ENCODE peak calls at places on chromosomes 6 and 20, in ten cellular contexts. B is upper lobe of right lung; S is prostate gland; X is effector memory CD4-positive, alpha-beta T cell; R is heart left ventricle; A is mammary epithelial cell; D is adrenal gland; V is fibroblast of lung; L is A549; E is uterus. Y is an unnamed sample. For H3K9me3 and H3K4me1, the result is how much of the 10 kb centered on the place peaks cover.

GRCh38 chr6:4381379-4381778 is 246.0 kb upstream of the ECI2 start:
- DNase-seq in A (no peak), B (no peak), D (no peak), L (no peak), E (no peak), X (no peak), V (peak), S (no peak), R (no peak), Y (no peak)

GRCh38 chr20:38842558-38842981 is 37.1 kb downstream of the PPP1R16B start:
- DNase-seq in A (no peak), B (no peak), X (peak), E (no peak), L (no peak), V (no peak), R (no peak), D (no peak), S (no peak), Y (no peak)

GRCh38 chr6:26205625-26206574 is 118.7 kb downstream of the HFE start:
- DNase-seq in E (no peak), X (no peak), L (peak), S (no peak), D (no peak), B (no peak), V (peak), A (peak), R (no peak), Y (no peak)

GRCh38 chr6:32439708-32440214 is at the start of gene HLA-DRA:
- DNase-seq in B (no peak), V (peak), D (peak), X (peak), R (no peak), A (peak), S (no peak), E (peak), L (no peak), Y (no peak)

GRCh38 chr6:46062312-46062711 is 46.7 kb upstream of the CLIC5 start:
- DNase-seq in R (no peak), S (peak), X (no peak), D (peak), E (no peak), V (peak), B (peak), L (no peak), A (peak), Y (peak)

GRCh38 chr6:159053781-159054398 is 9.1 kb upstream of the TAGAP start:
- DNase-seq in R (no peak), D (no peak), L (no peak), E (no peak), S (no peak), V (no peak), B (no peak), X (no peak), A (no peak), Y (no peak)

GRCh38 chr20:295804-296203 is 1.6 kb upstream of the ZCCHC3 start:
- DNase-seq in L (no peak), X (no peak), V (no peak), B (no peak), R (no peak), E (no peak), A (no peak), D (no peak), S (no peak), Y (no peak)

GRCh38 chr6:81865712-81866111 is 113.2 kb upstream of the TENT5A start:
- DNase-seq in B (no peak), S (no peak), L (peak), X (no peak), R (no peak), A (peak), V (peak), E (no peak), D (no peak), Y (no peak)

GRCh38 chr20:57612436-57612835 is 7.8 kb downstream of the ZBP1 start:
- DNase-seq in S (no peak), B (no peak), V (no peak), X (no peak), A (no peak), D (no peak), E (no peak), L (no peak), R (no peak), Y (no peak)

GRCh38 chr20:19691125-19691524 is 66.9 kb upstream of the RIN2 start:
- DNase-seq in R (peak), B (no peak), D (no peak), X (no peak), E (no peak), A (no peak), L (no peak), V (no peak), S (no peak), Y (no peak)

GRCh38 chr6:112660626-112661025 is 313.5 kb downstream of the RFPL4B start:
- DNase-seq in A (no peak), E (no peak), X (no peak), B (no peak), S (no peak), L (no peak), V (no peak), D (no peak), R (no peak), Y (no peak)

DNA sequence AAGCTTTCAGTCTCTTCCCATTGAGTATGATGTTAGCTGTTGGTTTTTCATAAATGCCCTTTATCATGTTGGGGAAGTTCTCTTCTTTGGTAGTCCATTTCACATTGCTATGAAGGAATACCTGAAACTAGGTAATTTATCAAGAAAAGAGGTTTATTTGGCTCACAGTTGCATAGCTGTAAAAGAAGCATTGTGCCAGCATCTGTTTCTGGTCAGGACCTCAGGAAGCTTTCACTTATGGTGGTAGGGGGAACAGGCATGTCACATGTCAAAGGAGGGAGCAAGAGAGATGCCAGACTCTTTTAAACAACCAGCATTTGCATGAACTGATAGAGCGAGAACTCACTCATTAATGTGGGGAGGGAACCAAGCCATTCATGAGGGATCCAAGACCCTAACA is 48.0 kb upstream of the MAPK13 start:
- DNase-seq in B (no peak), X (no peak), E (no peak), R (no peak), S (no peak), L (no peak), V (no peak), D (no peak), A (no peak), Y (no peak)
- H3K9me3 ChIP-seq in B (under half), X (under half), E (under half), R (under half), S (under half), L (under half), V (under half), D (under half), A (under half), Y (under half)

GRCh38 chr6:124964084-124964763 is 2.0 kb downstream of the RNF217 start:
- DNase-seq in B (no peak), S (no peak), D (peak), R (no peak), V (peak), A (no peak), X (no peak), L (no peak), E (peak), Y (peak)

GRCh38 chr6:124961784-124962611 is at the start of gene RNF217:
- DNase-seq in E (peak), V (peak), L (peak), S (peak), B (peak), R (peak), D (peak), A (peak), X (no peak), Y (peak)

GRCh38 chr6:124962617-124963415 is 579 bp downstream of the RNF217 start:
- DNase-seq in R (peak), E (peak), B (peak), L (peak), V (peak), A (peak), D (peak), S (peak), X (no peak), Y (peak)

GRCh38 chr6:124964764-124965105 is 2.5 kb downstream of the RNF217 start:
- DNase-seq in B (no peak), X (no peak), R (no peak), A (no peak), E (no peak), L (no peak), S (no peak), V (no peak), D (no peak), Y (no peak)

DNA sequence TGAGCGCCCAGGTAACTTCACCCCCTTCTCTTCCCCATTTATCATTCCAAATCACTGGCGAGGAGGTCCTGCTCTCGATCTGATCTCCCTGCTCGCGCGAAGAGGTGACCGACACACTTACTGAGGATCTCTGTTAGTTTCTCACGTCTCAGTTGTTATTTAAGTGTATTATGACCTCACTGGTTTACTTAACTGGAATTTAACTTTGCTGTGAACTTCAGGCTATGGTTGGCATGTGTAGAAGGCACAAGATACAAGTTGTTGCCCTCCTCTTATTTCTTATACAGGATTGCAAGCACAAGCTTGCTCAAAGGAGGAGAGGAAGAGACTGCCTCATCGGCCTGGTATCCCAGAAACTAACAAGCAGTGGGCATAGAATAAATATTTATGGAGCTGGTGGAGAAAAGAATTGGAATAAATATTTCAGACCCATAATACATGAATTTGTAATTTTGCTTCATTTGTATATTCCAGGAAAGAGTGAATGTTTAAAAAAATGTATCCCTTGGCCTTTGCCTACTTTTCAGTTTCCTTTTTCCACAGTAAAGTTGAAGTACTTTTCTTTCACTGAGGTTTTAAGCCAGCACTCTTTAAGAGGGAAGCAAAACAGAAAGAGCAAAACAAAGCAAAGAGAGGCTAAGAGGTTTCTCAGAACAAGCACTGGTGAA is 1.3 kb downstream of the RNF217 start:
- DNase-seq in L (no peak), A (no peak), V (peak), B (no peak), E (no peak), R (no peak), D (no peak), X (no peak), S (no peak), Y (no peak)
- H3K4me1 ChIP-seq in L (under half), A (under half), V (under half), B (under half), E (under half), R (under half), D (under half), X (under half), S (under half), Y (under half)

GRCh38 chr20:50304883-50305635 is 114.4 kb downstream of the CEBPB start:
- DNase-seq in X (no peak), R (peak), V (peak), A (peak), S (no peak), E (peak), B (peak), L (no peak), D (peak), Y (peak)

GRCh38 chr20:50305636-50306477 is 115.2 kb downstream of the CEBPB start:
- DNase-seq in A (no peak), L (peak), D (peak), E (peak), R (no peak), S (peak), B (peak), V (peak), X (no peak), Y (peak)

GRCh38 chr20:50302463-50303041 is 111.9 kb downstream of the CEBPB start:
- DNase-seq in B (no peak), X (no peak), S (no peak), L (no peak), V (no peak), E (no peak), D (no peak), R (no peak), A (no peak), Y (no peak)

GRCh38 chr20:50304501-50304856 is 113.8 kb downstream of the CEBPB start:
- DNase-seq in A (no peak), X (no peak), S (no peak), E (peak), B (peak), L (no peak), R (peak), V (peak), D (peak), Y (no peak)

GRCh38 chr20:50303573-50304500 is 113.2 kb downstream of the CEBPB start:
- DNase-seq in X (no peak), V (peak), A (no peak), E (peak), R (peak), S (peak), L (no peak), D (peak), B (peak), Y (peak)
- H3K9me3 ChIP-seq in X (under half), V (under half), A (under half), E (under half), R (under half), S (under half), L (under half), D (under half), B (under half), Y (under half)

GRCh38 chr6:12782136-12782535 is 65.6 kb downstream of the PHACTR1 start:
- DNase-seq in S (peak), R (no peak), A (no peak), V (no peak), E (no peak), L (no peak), D (no peak), X (no peak), B (no peak), Y (no peak)

GRCh38 chr6:12785921-12786320 is 69.4 kb downstream of the PHACTR1 start:
- DNase-seq in E (no peak), R (no peak), V (no peak), S (no peak), A (no peak), D (no peak), B (no peak), L (no peak), X (no peak), Y (no peak)

GRCh38 chr6:12785301-12785700 is 68.7 kb downstream of the PHACTR1 start:
- DNase-seq in E (no peak), X (no peak), L (no peak), B (no peak), D (no peak), S (no peak), V (no peak), A (no peak), R (no peak), Y (no peak)
- H3K4me1 ChIP-seq in E (under half), X (under half), L (under half), B (under half), D (under half), S (under half), V (under half), A (under half), R (under half), Y (under half)

GRCh38 chr6:106763361-106763760 is 134.0 kb downstream of the QRSL1 start:
- DNase-seq in R (no peak), D (no peak), E (no peak), X (no peak), S (no peak), V (no peak), A (no peak), B (no peak), L (no peak), Y (no peak)

GRCh38 chr6:106757722-106758467 is 128.5 kb downstream of the QRSL1 start:
- DNase-seq in B (no peak), A (no peak), D (no peak), L (no peak), E (no peak), V (no peak), R (no peak), X (no peak), S (no peak), Y (peak)

GRCh38 chr6:106764353-106764980 is 135.1 kb downstream of the QRSL1 start:
- DNase-seq in D (no peak), V (no peak), L (no peak), X (no peak), S (no peak), A (no peak), B (no peak), E (no peak), R (no peak), Y (no peak)

GRCh38 chr6:106759112-106759511 is 129.7 kb downstream of the QRSL1 start:
- DNase-seq in E (no peak), D (no peak), A (no peak), X (no peak), B (no peak), V (no peak), R (no peak), L (no peak), S (no peak), Y (no peak)

GRCh38 chr6:106761160-106761559 is 131.8 kb downstream of the QRSL1 start:
- DNase-seq in R (no peak), X (no peak), D (no peak), L (no peak), V (no peak), E (no peak), S (no peak), B (no peak), A (no peak), Y (no peak)
- H3K9me3 ChIP-seq in R (under half), X (under half), D (under half), L (under half), V (under half), E (under half), S (under half), B (under half), A (under half), Y (under half)

GRCh38 chr20:36101201-36101600 is 53.3 kb upstream of the EPB41L1 start:
- DNase-seq in A (no peak), L (no peak), B (no peak), E (no peak), S (no peak), X (no peak), V (no peak), R (no peak), D (no peak), Y (peak)

GRCh38 chr20:36102306-36102705 is 52.2 kb upstream of the EPB41L1 start:
- DNase-seq in S (no peak), R (no peak), B (no peak), D (no peak), E (no peak), A (no peak), L (no peak), X (no peak), V (no peak), Y (no peak)

GRCh38 chr20:36104244-36104643 is 50.3 kb upstream of the EPB41L1 start:
- DNase-seq in S (no peak), X (no peak), L (no peak), R (no peak), E (no peak), D (no peak), A (no peak), V (no peak), B (no peak), Y (no peak)

GRCh38 chr20:36104856-36105255 is 49.7 kb upstream of the EPB41L1 start:
- DNase-seq in R (no peak), S (no peak), D (no peak), E (no peak), A (no peak), X (no peak), L (no peak), V (no peak), B (no peak), Y (no peak)

GRCh38 chr20:36102809-36103596 is 51.5 kb upstream of the EPB41L1 start:
- DNase-seq in R (no peak), B (no peak), V (no peak), L (no peak), S (no peak), E (no peak), D (no peak), A (no peak), X (no peak), Y (peak)
- H3K4me1 ChIP-seq in R (under half), B (under half), V (under half), L (half or more), S (under half), E (under half), D (under half), A (under half), X (under half), Y (half or more)

GRCh38 chr20:16107172-16107870 is 465.9 kb downstream of the KIF16B start:
- DNase-seq in D (no peak), S (no peak), A (no peak), V (no peak), E (no peak), X (no peak), B (no peak), R (no peak), L (no peak), Y (no peak)
- H3K9me3 ChIP-seq in D (under half), S (under half), A (under half), V (under half), E (under half), X (under half), B (under half), R (under half), L (under half), Y (under half)

GRCh38 chr6:52591832-52592231 is 15.0 kb upstream of the TRAM2 start:
- DNase-seq in B (no peak), V (no peak), S (no peak), L (no peak), R (no peak), X (no peak), D (no peak), E (no peak), A (no peak), Y (no peak)

GRCh38 chr6:52587001-52587400 is 10.1 kb upstream of the TRAM2 start:
- DNase-seq in V (no peak), B (no peak), E (no peak), L (no peak), D (no peak), S (no peak), X (no peak), A (no peak), R (no peak), Y (no peak)

GRCh38 chr6:52590634-52590985 is 13.8 kb upstream of the TRAM2 start:
- DNase-seq in B (no peak), D (no peak), R (no peak), X (no peak), L (no peak), V (peak), A (no peak), S (no peak), E (no peak), Y (no peak)

GRCh38 chr6:52588087-52588709 is 11.3 kb upstream of the TRAM2 start:
- DNase-seq in R (no peak), V (no peak), X (no peak), D (no peak), B (no peak), E (no peak), S (no peak), A (no peak), L (no peak), Y (no peak)

DNA sequence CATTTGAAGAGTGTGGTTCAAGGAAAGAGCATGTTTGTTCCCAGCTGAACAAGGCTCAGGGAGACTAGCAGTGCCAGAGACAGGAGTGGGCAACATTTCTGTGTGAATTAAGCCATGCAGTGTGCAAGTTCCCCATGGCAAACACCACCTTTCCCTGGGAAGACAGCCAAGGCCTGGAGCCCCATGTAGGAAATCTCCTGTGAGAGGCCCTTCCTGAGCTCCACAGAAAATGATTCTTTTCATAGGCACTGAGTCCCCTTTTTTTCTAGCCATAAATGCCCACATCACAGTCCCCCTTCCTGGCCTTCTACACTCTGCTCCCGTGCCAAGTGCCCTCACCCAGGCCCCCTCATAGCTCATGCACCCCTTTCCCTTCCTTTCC is 11.8 kb upstream of the TRAM2 start:
- DNase-seq in D (no peak), L (no peak), B (no peak), X (no peak), V (no peak), A (no peak), E (no peak), S (no peak), R (no peak), Y (no peak)
- H3K4me1 ChIP-seq in D (under half), L (under half), B (under half), X (under half), V (under half), A (under half), E (under half), S (under half), R (under half), Y (under half)

GRCh38 chr6:168526841-168527281 is 85.9 kb downstream of the SMOC2 start:
- DNase-seq in D (no peak), V (no peak), L (no peak), X (no peak), R (peak), S (peak), B (no peak), E (peak), A (no peak), Y (peak)

GRCh38 chr6:168524644-168525043 is 83.7 kb downstream of the SMOC2 start:
- DNase-seq in S (no peak), B (no peak), A (no peak), V (no peak), L (no peak), D (no peak), E (peak), R (no peak), X (no peak), Y (no peak)

GRCh38 chr6:168527451-168528210 is 86.6 kb downstream of the SMOC2 start:
- DNase-seq in A (no peak), S (no peak), X (no peak), L (no peak), D (no peak), R (no peak), B (no peak), V (peak), E (no peak), Y (no peak)

GRCh38 chr6:168525114-168525513 is 84.1 kb downstream of the SMOC2 start:
- DNase-seq in B (no peak), D (no peak), R (no peak), A (no peak), S (no peak), X (no peak), L (no peak), E (no peak), V (no peak), Y (no peak)

GRCh38 chr6:168525926-168526630 is 85.1 kb downstream of the SMOC2 start:
- DNase-seq in D (no peak), S (no peak), E (no peak), X (no peak), V (no peak), B (no peak), L (no peak), A (no peak), R (no peak), Y (peak)
- H3K9me3 ChIP-seq in D (under half), S (under half), E (under half), X (under half), V (under half), B (under half), L (under half), A (under half), R (under half), Y (under half)

Y was measured in body of pancreas.